ENCODE peak calls at places on chromosomes 6 and 20, in four cellular contexts. H is astrocyte, C is psoas muscle, F is heart right ventricle. Q is an unnamed sample. For H3K4me1, the result is how much of the 10 kb centered on the place peaks cover.

GRCh38 chr20:6660441-6660840 is 107.0 kb upstream of the BMP2 start:
- DNase-seq in F (no peak), H (no peak), C (no peak), Q (peak)

GRCh38 chr20:61916318-61916891 is 149.3 kb downstream of the TAF4 start:
- DNase-seq in C (no peak), H (no peak), F (no peak), Q (no peak)

GRCh38 chr6:38391909-38392614 is 247.7 kb downstream of the BTBD9 start:
- DNase-seq in C (no peak), F (no peak), H (peak), Q (peak)

GRCh38 chr6:97289332-97289731 is 6.3 kb upstream of the MMS22L start:
- DNase-seq in F (no peak), H (no peak), C (no peak), Q (no peak)

GRCh38 chr6:42762338-42762929 is 16.5 kb upstream of the TBCC start:
- DNase-seq in H (no peak), C (no peak), F (no peak), Q (no peak)

GRCh38 chr20:46699651-46700359 is 9.6 kb upstream of the SLC2A10 start:
- DNase-seq in F (no peak), H (no peak), C (no peak), Q (peak)

GRCh38 chr6:141562801-141563763 is 569.6 kb upstream of the GJE1 start:
- DNase-seq in C (peak), H (peak), F (peak), Q (peak)

GRCh38 chr6:37005061-37005810 is at the start of gene FGD2:
- DNase-seq in H (no peak), C (no peak), F (no peak), Q (no peak)

GRCh38 chr6:134840086-134840485 is 109.8 kb downstream of the ALDH8A1 start:
- DNase-seq in C (no peak), F (no peak), H (no peak), Q (no peak)

GRCh38 chr6:169075211-169075621 is 178.4 kb downstream of the THBS2 start:
- DNase-seq in H (no peak), F (peak), C (peak), Q (no peak)

GRCh38 chr6:49966334-49966733 is 2.4 kb upstream of the DEFB114 start:
- DNase-seq in C (no peak), F (no peak), H (no peak), Q (no peak)

GRCh38 chr20:19921349-19921793 is 95.8 kb upstream of the NAA20 start:
- DNase-seq in H (no peak), C (peak), F (peak), Q (no peak)

GRCh38 chr6:63805808-63806572 is 170.4 kb downstream of the PHF3 start:
- DNase-seq in F (no peak), C (no peak), H (peak), Q (peak)

GRCh38 chr20:8388707-8389106 is 256.6 kb downstream of the PLCB1 start:
- DNase-seq in C (no peak), H (peak), F (no peak), Q (no peak)

GRCh38 chr6:12353731-12354130 is 63.6 kb downstream of the EDN1 start:
- DNase-seq in C (no peak), H (no peak), F (no peak), Q (no peak)

DNA sequence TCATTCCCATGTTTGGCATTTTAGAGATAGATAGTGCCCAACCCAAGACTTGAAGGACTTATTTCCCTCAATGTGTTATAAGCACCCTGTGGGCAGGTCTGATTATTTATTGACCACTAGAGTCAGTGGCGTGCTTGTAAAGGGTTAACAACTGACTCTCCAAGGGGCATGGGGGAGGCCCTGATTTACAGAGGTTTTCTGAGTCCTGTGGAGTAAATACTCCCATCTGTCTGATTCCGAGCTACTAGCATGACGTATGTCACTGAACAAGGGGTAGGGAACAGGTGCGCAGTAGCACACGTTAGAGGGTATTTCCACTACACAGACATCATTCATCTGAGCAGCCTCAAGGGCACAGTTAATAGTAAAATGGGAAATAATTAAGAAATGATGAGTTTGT is 17.4 kb upstream of the TRAM2 start:
- DNase-seq in H (no peak), F (no peak), C (no peak), Q (no peak)
- H3K4me1 ChIP-seq in H (under half), F (half or more), C (under half), Q (under half)

DNA sequence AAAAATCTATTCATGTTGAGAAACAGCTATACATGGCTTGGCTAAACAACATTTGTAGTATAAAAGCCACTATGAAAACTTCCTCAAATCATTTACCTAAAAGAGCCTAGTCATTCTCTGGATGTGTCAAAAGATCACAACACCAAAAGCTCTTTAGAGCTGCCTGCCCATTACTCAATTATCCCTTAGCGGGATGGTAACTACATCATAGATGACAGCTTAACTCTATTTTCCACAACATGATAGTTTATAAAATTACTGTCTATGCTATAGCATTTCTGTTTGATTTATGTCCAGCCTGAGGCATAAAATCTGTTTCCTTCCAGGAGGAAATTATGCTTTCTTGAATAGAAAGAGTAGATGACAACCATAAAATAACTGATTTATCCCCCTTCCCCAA is 777.6 kb upstream of the HS3ST5 start:
- DNase-seq in F (no peak), C (no peak), H (no peak), Q (no peak)
- H3K27ac ChIP-seq in F (no peak), C (no peak), H (no peak), Q (no peak)

GRCh38 chr20:35326021-35326731 is 34.0 kb upstream of the FAM83C start:
- DNase-seq in H (no peak), C (no peak), F (no peak), Q (no peak)

GRCh38 chr20:35325385-35325784 is 33.2 kb upstream of the FAM83C start:
- DNase-seq in H (no peak), C (no peak), F (no peak), Q (no peak)

GRCh38 chr20:35328095-35328685 is 36.0 kb upstream of the FAM83C start:
- DNase-seq in C (no peak), H (no peak), F (no peak), Q (no peak)

GRCh38 chr20:35327074-35327976 is 35.1 kb upstream of the FAM83C start:
- DNase-seq in F (no peak), H (no peak), C (no peak), Q (no peak)

DNA sequence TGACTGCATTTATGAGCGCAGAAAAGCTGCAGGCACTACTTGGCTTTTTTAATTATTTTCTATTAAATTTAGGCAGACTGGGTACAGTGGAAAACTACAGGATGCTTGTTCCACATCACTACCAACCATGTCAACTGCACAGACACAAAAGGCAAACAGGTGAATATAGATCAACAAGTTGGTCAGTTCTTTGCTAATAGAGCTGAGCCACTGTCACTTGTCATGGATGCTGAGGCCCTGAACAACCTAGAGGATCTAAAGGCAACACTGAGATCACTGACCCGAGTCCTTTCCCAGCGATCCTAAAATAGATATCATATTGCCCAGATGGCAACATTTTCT is 34.5 kb upstream of the FAM83C start:
- DNase-seq in F (no peak), C (no peak), H (no peak), Q (no peak)
- H3K4me1 ChIP-seq in F (under half), C (under half), H (under half), Q (under half)

DNA sequence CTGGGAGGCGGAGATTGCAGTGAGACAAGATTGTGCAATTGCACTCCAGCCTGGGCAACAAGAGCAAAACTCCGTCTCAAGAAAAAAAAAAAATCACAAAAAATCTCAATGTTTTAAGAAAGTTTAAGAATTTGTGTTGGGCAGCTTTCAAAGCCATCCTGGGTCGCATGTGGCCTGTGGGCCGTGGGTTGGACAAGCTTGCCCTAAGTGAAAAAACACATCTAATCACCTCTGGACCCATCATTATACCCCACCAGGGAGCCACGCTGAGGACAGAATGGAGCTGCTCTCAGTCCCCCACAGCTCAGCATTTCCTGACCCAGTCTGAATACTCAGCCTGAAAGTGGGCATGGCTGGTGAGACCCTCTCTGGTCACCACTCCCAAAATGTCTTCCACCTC is 129.3 kb downstream of the PRND start:
- DNase-seq in H (no peak), C (no peak), F (no peak), Q (no peak)
- H3K27ac ChIP-seq in H (no peak), C (no peak), F (no peak), Q (no peak)

DNA sequence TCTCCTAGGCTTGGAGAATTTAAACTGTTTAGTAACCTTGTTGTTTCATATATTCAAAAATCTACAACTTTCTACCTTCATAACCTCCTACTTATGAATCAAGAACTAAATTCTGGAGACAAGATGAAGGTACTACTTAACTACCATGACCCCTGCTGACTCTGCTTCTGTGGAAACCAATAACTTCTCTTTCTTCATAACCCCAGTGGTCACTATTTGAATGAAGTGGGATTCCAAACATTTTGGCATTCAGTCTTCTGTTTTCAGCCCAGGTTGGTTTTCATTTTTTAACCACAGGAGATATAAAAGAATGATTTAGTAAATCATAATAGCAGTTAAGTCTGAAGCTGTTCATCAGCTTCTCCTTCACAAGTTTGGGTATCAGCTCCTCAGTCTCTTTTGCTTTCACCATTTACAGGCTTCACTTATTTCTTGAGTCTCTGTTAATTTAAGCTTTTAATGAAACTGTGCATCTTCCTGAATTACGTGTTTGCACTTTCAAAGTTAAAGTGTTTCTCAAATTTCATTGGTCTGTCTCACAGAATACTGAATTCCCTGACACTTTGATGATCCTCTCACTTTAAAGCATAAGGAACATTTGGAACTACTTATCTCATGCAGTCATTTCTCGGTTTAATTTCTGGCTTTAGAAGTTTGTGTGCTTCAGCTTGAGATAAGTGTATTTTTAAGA is 9.5 kb downstream of the SENP6 start:
- DNase-seq in F (no peak), H (peak), C (no peak), Q (no peak)
- H3K4me1 ChIP-seq in F (half or more), H (under half), C (half or more), Q (under half)

DNA sequence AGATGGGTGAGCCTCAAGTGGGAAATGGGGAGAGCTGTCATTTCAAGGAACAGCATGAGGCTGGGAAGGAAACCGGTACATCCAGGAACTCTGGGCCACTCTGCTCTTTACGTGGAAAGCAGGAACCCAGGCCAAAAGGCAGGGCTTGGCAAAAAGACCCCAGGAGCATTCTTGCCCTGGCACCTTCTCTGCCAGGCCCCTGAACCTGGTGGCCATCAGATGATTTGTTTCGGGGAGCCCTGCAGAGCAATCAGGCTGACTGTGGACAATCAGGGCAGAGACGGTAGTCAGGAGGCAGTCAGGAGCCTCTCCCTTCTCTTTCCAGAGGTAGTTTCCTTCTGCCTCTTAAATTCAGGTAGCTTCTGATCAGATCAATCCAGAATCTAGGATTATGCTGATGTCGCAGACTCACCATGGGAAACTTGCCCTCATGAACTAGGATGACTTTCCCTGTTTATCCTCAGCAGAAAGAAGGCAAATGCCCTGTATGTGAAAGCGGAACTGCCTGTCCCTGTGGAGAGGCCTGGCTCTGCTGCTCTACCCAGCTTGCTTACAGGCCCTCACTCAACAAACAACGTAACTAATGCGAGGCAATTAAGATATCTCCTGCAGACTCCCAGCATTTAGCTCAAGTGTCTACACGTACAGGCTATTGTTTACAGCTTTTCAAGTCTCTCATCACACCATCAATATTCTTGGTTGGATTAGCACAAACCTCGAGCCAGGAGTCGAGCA is 36.6 kb downstream of the EZR start:
- DNase-seq in F (no peak), C (no peak), H (no peak), Q (no peak)
- H3K27ac ChIP-seq in F (no peak), C (no peak), H (no peak), Q (no peak)

DNA sequence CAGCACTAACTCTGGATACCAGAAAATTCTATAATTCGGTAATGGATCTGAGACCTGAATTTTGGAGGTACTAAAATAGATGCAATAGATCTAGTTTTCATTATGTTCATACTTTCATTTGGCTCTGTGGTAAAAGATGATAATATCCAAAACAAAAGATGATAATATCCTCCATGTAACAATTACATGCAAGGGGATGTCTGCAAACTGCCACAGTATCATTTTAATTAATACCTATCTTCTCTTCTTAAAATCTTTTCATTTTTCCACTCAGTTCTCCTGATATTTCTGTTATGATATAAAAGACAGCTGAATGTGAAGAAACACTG is 15.6 kb downstream of the BTN2A1 start:
- DNase-seq in F (no peak), H (no peak), C (no peak), Q (no peak)
- H3K4me1 ChIP-seq in F (under half), H (under half), C (under half), Q (under half)

Q was measured in foreskin keratinocyte.